ENCODE peak calls at places on chromosomes 5 and 9, in ten cellular contexts. D, L, Q, N, P, S, W, Y, E and R are unnamed samples.

GRCh38 chr9:128390150-128390812 is 19.1 kb downstream of the URM1 start:
- DNase-seq in N (no peak), S (no peak), Y (no peak), D (no peak), E (no peak), W (no peak), P (no peak), Q (no peak), L (no peak), R (no peak)

GRCh38 chr5:179974946-179975712 is 67.4 kb upstream of the TBC1D9B start:
- DNase-seq in L (no peak), S (no peak), E (no peak), P (no peak), Y (no peak), W (peak), Q (peak), D (peak), N (no peak), R (no peak)

GRCh38 chr5:38060354-38060753 is 198.0 kb upstream of the EGFLAM start:
- DNase-seq in Q (no peak), W (no peak), P (no peak), S (no peak), E (no peak), L (no peak), Y (peak), N (no peak), D (no peak), R (no peak)

GRCh38 chr5:15501057-15501791 is 1.2 kb downstream of the FBXL7 start:
- DNase-seq in L (no peak), Q (no peak), N (no peak), P (no peak), W (no peak), S (no peak), Y (peak), E (peak), D (peak), R (no peak)

GRCh38 chr5:142368529-142368928 is 43.7 kb upstream of the SPRY4 start:
- DNase-seq in D (no peak), S (no peak), E (no peak), W (no peak), N (no peak), L (no peak), P (no peak), Y (no peak), Q (no peak), R (no peak)

GRCh38 chr5:55869847-55870246 is 18.7 kb downstream of the IL31RA start:
- DNase-seq in P (no peak), L (no peak), Y (no peak), N (no peak), W (no peak), Q (no peak), E (no peak), D (no peak), S (no peak), R (no peak)

GRCh38 chr5:109309326-109310063 is 100.3 kb downstream of the PJA2 start:
- DNase-seq in S (no peak), W (no peak), Y (no peak), D (no peak), N (no peak), P (no peak), L (no peak), Q (no peak), E (no peak), R (no peak)

GRCh38 chr9:133113163-133113927 is 7.7 kb downstream of the RALGDS start:
- DNase-seq in L (no peak), Y (peak), N (no peak), S (no peak), E (no peak), D (no peak), P (no peak), W (no peak), Q (no peak), R (no peak)

GRCh38 chr9:6680797-6681146 is 35.2 kb upstream of the GLDC start:
- DNase-seq in N (peak), Y (no peak), L (no peak), Q (no peak), S (peak), D (no peak), E (no peak), P (no peak), W (no peak), R (no peak)